ENCODE peak calls at places on chromosomes 12 and 14, in seven cellular contexts. T, E, W, J, G, V and K are unnamed samples.

GRCh38 chr12:115938794-115939377 is 338.6 kb downstream of the MED13L start:
- DNase-seq in T (no peak), E (no peak), W (no peak), J (no peak), G (no peak), V (no peak), K (no peak)

GRCh38 chr14:65361920-65362319 is 50.6 kb upstream of the FUT8 start:
- DNase-seq in T (peak; percentile 90), E (no peak), W (no peak), J (no peak), G (no peak), V (no peak), K (no peak)

GRCh38 chr12:47903927-47904646 is 707 bp downstream of the VDR start:
- DNase-seq in T (peak; percentile 82), E (peak; percentile 29), W (no peak), J (peak; percentile 37), G (no peak), V (no peak), K (peak; percentile 63)

GRCh38 chr12:64810831-64811230 is 13.6 kb upstream of the TBC1D30 start:
- DNase-seq in T (no peak), E (no peak), W (no peak), J (no peak), G (no peak), V (no peak), K (no peak)

GRCh38 chr12:11705010-11705409 is 55.5 kb downstream of the ETV6 start:
- DNase-seq in T (peak; percentile 97), E (no peak), W (peak; percentile 69), J (no peak), G (no peak), V (no peak), K (peak; percentile 57)

GRCh38 chr12:115023279-115023678 is 339.3 kb upstream of the TBX3 start:
- DNase-seq in T (peak; percentile 60), E (no peak), W (no peak), J (no peak), G (no peak), V (no peak), K (no peak)

GRCh38 chr14:64248689-64249088 is 45.5 kb downstream of the ESR2 start:
- DNase-seq in T (no peak), E (no peak), W (no peak), J (no peak), G (no peak), V (no peak), K (no peak)

GRCh38 chr12:70052931-70053497 is 190.2 kb upstream of the CNOT2 start:
- DNase-seq in T (peak; percentile 67), E (peak; percentile 75), W (peak; percentile 84), J (peak; percentile 37), G (no peak), V (no peak), K (peak; percentile 63)

GRCh38 chr14:35220920-35221319 is 71.3 kb upstream of the PSMA6 start:
- DNase-seq in T (no peak), E (no peak), W (no peak), J (no peak), G (no peak), V (no peak), K (no peak)

GRCh38 chr14:20820063-20820904 is 17.6 kb upstream of the RNASE1 start:
- DNase-seq in T (no peak), E (no peak), W (no peak), J (peak; percentile 41), G (no peak), V (peak; percentile 66), K (no peak)

GRCh38 chr12:44697489-44697888 is 178.6 kb downstream of the NELL2 start:
- DNase-seq in T (no peak), E (no peak), W (no peak), J (no peak), G (no peak), V (no peak), K (no peak)

GRCh38 chr12:48980389-48980952 is 2.3 kb downstream of the WNT1 start:
- DNase-seq in T (no peak), E (no peak), W (no peak), J (peak; percentile 59), G (no peak), V (peak; percentile 78), K (no peak)

GRCh38 chr12:104888892-104889291 is 69.2 kb downstream of the SLC41A2 start:
- DNase-seq in T (no peak), E (no peak), W (no peak), J (no peak), G (no peak), V (no peak), K (no peak)

GRCh38 chr14:65156568-65157366 is 54.5 kb upstream of the MAX start:
- DNase-seq in T (peak; percentile 78), E (no peak), W (no peak), J (no peak), G (peak; percentile 45), V (no peak), K (no peak)

GRCh38 chr12:6091786-6092566 is 32.5 kb downstream of the VWF start:
- DNase-seq in T (no peak), E (no peak), W (no peak), J (no peak), G (no peak), V (no peak), K (no peak)

GRCh38 chr14:105286759-105287144 is 14.0 kb downstream of the BRF1 start:
- DNase-seq in T (no peak), E (no peak), W (no peak), J (peak; percentile 6), G (no peak), V (no peak), K (no peak)

GRCh38 chr14:105287249-105288102 is 13.3 kb downstream of the BRF1 start:
- DNase-seq in T (no peak), E (no peak), W (no peak), J (no peak), G (no peak), V (no peak), K (no peak)

GRCh38 chr14:105283028-105283427 is 17.8 kb downstream of the BRF1 start:
- DNase-seq in T (no peak), E (no peak), W (no peak), J (peak; percentile 4), G (no peak), V (peak; percentile 69), K (no peak)

GRCh38 chr14:105283899-105284298 is 16.9 kb downstream of the BRF1 start:
- DNase-seq in T (no peak), E (no peak), W (no peak), J (peak; percentile 2), G (no peak), V (no peak), K (peak; percentile 41)

GRCh38 chr14:105285174-105285573 is 15.6 kb downstream of the BRF1 start:
- DNase-seq in T (no peak), E (no peak), W (no peak), J (no peak), G (no peak), V (no peak), K (no peak)
- H4K20me1 ChIP-seq in T (peaks cover 47% of the 10 kb centered on the region), E (no peaks in the 10 kb centered on the region), W (peaks cover 6% of the 10 kb centered on the region), J (peaks cover 4% of the 10 kb centered on the region), G (no peaks in the 10 kb centered on the region), V (peaks cover 9% of the 10 kb centered on the region), K (no peaks in the 10 kb centered on the region)

DNA sequence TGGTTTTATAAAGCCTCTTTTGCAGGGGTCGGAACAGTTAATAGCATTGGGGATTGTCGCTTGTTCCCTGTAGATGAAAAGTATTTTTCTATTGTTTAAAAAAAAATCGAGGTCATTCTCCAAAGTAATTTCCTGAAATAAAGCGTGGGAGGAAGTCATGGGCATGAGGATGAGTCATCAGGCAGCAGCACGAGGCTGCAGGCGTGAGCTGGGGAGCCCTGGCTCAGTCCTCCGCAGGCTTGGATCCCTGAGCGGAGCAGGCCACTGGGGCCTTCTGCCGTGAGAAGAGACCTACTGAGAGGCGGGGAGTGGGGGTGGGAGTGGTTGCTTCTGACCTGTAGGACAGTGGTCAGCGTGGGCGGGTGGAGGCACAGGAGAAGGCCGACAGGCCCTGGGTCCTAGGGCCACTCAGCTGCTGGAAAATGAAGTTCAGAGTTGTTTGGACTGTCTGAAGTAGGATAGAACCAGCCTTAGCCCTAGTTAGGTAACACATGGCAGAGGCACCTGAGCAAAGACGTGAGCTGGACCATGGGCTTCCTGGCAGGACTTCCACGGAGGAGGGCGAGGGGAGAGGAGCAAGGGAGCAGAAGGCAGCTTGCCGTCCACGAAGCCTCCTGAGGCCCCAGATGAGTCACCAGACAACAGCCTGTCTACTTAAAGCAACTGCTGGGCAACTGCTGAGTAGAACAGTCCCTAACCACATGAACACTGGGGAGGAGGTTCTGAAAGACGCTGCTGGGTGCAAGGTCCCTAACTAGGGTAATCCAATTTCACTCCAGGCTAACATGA is 21.1 kb upstream of the LGALS3 start:
- DNase-seq in T (peak; percentile 98), E (peak; percentile 91), W (peak; percentile 83), J (peak; percentile 81), G (no peak), V (no peak), K (peak; percentile 94)
- TF ChIP-seq POLR2A in T (peak; percentile 85), E (no peak), W (peak; percentile 79), J (peak; percentile 39), G (no peak), V (no peak), K (no peak)

GRCh38 chr14:102150083-102150482 is 10.4 kb downstream of the WDR20 start:
- DNase-seq in T (no peak), E (no peak), W (no peak), J (no peak), G (no peak), V (no peak), K (no peak)
- H4K20me1 ChIP-seq in T (peaks cover 78% of the 10 kb centered on the region), E (peaks cover 6% of the 10 kb centered on the region), W (peaks cover 27% of the 10 kb centered on the region), J (peaks cover 6% of the 10 kb centered on the region), G (peaks cover 3% of the 10 kb centered on the region), V (peaks cover 3% of the 10 kb centered on the region), K (peaks cover 2% of the 10 kb centered on the region)

GRCh38 chr14:25048170-25049126 is 1.5 kb downstream of the STXBP6 start:
- DNase-seq in T (peak; percentile 86), E (no peak), W (no peak), J (peak; percentile 7), G (no peak), V (no peak), K (no peak)

GRCh38 chr14:25049127-25049558 is 804 bp downstream of the STXBP6 start:
- DNase-seq in T (no peak), E (no peak), W (no peak), J (no peak), G (no peak), V (peak; percentile 76), K (no peak)

GRCh38 chr14:25050494-25051170 is 685 bp upstream of the STXBP6 start:
- DNase-seq in T (peak; percentile 82), E (no peak), W (no peak), J (no peak), G (no peak), V (no peak), K (peak; percentile 21)

GRCh38 chr14:25052385-25052784 is 2.4 kb upstream of the STXBP6 start:
- DNase-seq in T (no peak), E (no peak), W (no peak), J (no peak), G (no peak), V (no peak), K (no peak)

GRCh38 chr14:25049559-25050493 is at the start of gene STXBP6:
- DNase-seq in T (peak; percentile 65), E (no peak), W (peak; percentile 65), J (no peak), G (no peak), V (peak; percentile 82), K (peak; percentile 39)
- TF ChIP-seq POLR2A in T (no peak), E (no peak), W (no peak), J (no peak), G (no peak), V (no peak), K (no peak)